ENCODE peak calls at places on chromosome 2, in seven cellular contexts. P is fibroblast of lung, G is HCT116, H is endothelial cell of umbilical vein, M is H9, Y is SK-N-SH, A is K562. Z is an unnamed sample.

GRCh38 chr2:172373761-172374160 is 53.6 kb upstream of the ITGA6 start:
- DNase-seq in P (peak; percentile 28), G (no peak), H (no peak), M (no peak), Y (no peak), A (no peak), Z (no peak)

GRCh38 chr2:63571291-63571690 is 17.0 kb downstream of the WDPCP start:
- DNase-seq in P (no peak), G (no peak), H (peak; percentile 81), M (no peak), Y (no peak), A (no peak), Z (no peak)

GRCh38 chr2:67169417-67170140 is 227.6 kb upstream of the ETAA1 start:
- DNase-seq in P (peak; percentile 48), G (no peak), H (no peak), M (no peak), Y (no peak), A (no peak), Z (no peak)

GRCh38 chr2:207762146-207762545 is 7.6 kb downstream of the FZD5 start:
- DNase-seq in P (peak; percentile 59), G (no peak), H (no peak), M (no peak), Y (no peak), A (no peak), Z (no peak)

GRCh38 chr2:236964291-236964690 is 121.4 kb upstream of the COPS8 start:
- DNase-seq in P (no peak), G (no peak), H (no peak), M (no peak), Y (no peak), A (no peak), Z (peak; percentile 12)

GRCh38 chr2:74778381-74779371 is 55.3 kb upstream of the HK2 start:
- DNase-seq in P (no peak), G (no peak), H (no peak), M (peak; percentile 90), Y (peak; percentile 84), A (no peak), Z (peak; percentile 89)

GRCh38 chr2:70639841-70640448 is 86.3 kb upstream of the TGFA start:
- DNase-seq in P (no peak), G (no peak), H (no peak), M (peak; percentile 4), Y (no peak), A (no peak), Z (no peak)

GRCh38 chr2:238238766-238239551 is 879 bp downstream of the HES6 start:
- DNase-seq in P (peak; percentile 10), G (no peak), H (no peak), M (peak; percentile 38), Y (peak; percentile 72), A (peak; percentile 56), Z (peak; percentile 71)

GRCh38 chr2:12081481-12082210 is 335.2 kb downstream of the LPIN1 start:
- DNase-seq in P (no peak), G (no peak), H (no peak), M (no peak), Y (no peak), A (no peak), Z (no peak)

GRCh38 chr2:88549616-88550292 is 77.5 kb downstream of the EIF2AK3 start:
- DNase-seq in P (no peak), G (no peak), H (no peak), M (peak; percentile 72), Y (peak; percentile 82), A (no peak), Z (peak; percentile 85)

GRCh38 chr2:118842687-118843491 is 4.6 kb downstream of the EN1 start:
- DNase-seq in P (no peak), G (no peak), H (peak; percentile 20), M (peak; percentile 67), Y (peak; percentile 56), A (no peak), Z (peak; percentile 79)

GRCh38 chr2:234564719-234565118 is 67.8 kb upstream of the ARL4C start:
- DNase-seq in P (peak; percentile 66), G (no peak), H (peak; percentile 12), M (no peak), Y (peak; percentile 55), A (no peak), Z (no peak)

GRCh38 chr2:152879275-152879674 is 160.9 kb downstream of the ARL6IP6 start:
- DNase-seq in P (no peak), G (no peak), H (no peak), M (no peak), Y (no peak), A (no peak), Z (no peak)

DNA sequence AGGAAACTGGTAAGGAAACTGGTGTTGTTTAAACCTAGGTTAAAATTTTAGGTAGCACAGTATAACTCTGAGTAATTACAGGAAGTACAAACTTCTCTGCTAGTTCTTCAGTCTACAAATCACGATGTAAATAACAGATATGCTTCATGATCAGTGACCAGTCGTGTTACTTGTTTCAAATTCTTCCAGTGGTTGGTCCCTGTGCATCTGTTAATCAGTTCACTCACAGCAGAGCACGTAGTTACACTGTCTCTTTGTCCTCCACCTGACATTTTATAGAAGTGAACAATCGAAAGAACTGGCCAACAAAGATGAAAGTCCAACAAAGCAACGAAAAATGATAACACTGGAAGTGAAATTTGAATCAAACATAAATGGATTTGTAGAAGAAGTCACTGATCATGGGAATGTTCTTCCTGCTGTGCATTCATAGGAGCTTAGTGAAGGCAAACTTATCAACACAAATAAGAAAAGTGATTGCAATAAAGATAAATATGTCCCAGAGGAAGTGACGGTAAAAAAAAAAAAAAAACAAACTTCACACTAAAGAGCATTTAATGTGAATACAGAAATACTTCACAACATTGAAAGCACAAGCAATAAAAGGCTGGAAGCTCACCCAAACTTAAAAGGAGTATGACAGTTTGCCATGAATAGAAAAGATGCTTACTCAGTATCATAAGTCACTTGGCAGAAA is 7.0 kb downstream of the EIF2AK2 start:
- DNase-seq in P (no peak), G (no peak), H (peak; percentile 75), M (no peak), Y (no peak), A (peak; percentile 16), Z (no peak)
- H3K9ac ChIP-seq in P (no peak overlapping the region), G (no peak overlapping the region), H (peak overlapping the region; percentile 39), M (no peak overlapping the region), Y (no peak overlapping the region), A (no peak overlapping the region), Z (no peak overlapping the region)

DNA sequence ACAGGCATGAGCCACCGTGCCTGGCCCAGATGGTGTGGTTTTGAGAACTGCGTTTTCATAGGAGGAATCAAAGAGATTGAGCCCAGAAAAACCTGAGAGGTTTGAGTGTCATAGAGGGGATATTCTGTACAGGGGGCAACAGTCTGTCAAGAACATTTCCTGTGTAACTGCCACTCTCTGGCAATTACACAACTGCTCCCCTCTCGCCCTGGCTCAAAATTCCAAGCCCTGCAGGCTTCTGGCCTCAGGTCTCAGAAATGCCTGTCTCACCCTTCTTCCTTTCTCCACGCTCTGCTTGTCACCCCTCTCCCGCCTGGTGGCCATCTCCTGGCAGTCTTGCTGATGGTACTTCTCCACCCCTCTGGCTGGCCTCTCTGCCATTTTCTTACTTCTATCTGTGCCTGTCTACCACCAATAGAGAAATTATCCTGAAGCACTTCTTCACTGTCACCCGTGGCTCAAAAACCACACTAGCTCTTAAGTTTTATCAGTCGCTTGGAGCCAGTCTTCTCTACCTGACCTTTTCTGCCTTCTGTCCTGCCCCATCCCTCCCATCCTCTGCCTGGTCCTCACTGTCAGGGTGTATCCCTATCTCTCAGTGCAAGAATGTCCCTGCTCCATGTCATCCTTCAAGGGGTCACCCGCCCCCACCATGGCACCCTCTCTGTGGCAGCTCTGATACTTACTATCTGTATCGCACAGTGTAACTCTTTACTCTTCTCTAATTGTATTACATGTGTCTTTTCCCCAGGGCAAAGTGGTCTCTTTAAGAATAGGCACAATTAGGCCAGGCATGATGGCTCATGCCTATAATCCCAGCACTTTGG is 4.2 kb downstream of the VAMP5 start:
- DNase-seq in P (no peak), G (no peak), H (no peak), M (no peak), Y (no peak), A (peak; percentile 59), Z (no peak)
- H3K4me1 ChIP-seq in P (peaks cover 42% of the 10 kb centered on the region), G (peaks cover 20% of the 10 kb centered on the region), H (peaks cover 68% of the 10 kb centered on the region), M (no peaks in the 10 kb centered on the region), Y (peaks cover 11% of the 10 kb centered on the region), A (peaks cover 42% of the 10 kb centered on the region), Z (peaks cover 3% of the 10 kb centered on the region)

GRCh38 chr2:239463541-239464165 is 62.8 kb upstream of the HDAC4 start:
- DNase-seq in P (no peak), G (no peak), H (no peak), M (peak; percentile 24), Y (no peak), A (no peak), Z (no peak)

GRCh38 chr2:239462671-239463506 is 62.1 kb upstream of the HDAC4 start:
- DNase-seq in P (no peak), G (no peak), H (no peak), M (peak; percentile 19), Y (no peak), A (no peak), Z (peak; percentile 26)

GRCh38 chr2:239466046-239466754 is 65.4 kb upstream of the HDAC4 start:
- DNase-seq in P (no peak), G (no peak), H (no peak), M (peak; percentile 14), Y (no peak), A (no peak), Z (peak; percentile 27)

GRCh38 chr2:239465017-239466001 is 64.5 kb upstream of the HDAC4 start:
- DNase-seq in P (peak; percentile 13), G (no peak), H (no peak), M (peak; percentile 23), Y (no peak), A (no peak), Z (peak; percentile 38)

GRCh38 chr2:239464166-239465016 is 63.6 kb upstream of the HDAC4 start:
- DNase-seq in P (no peak), G (no peak), H (no peak), M (peak; percentile 19), Y (no peak), A (no peak), Z (peak; percentile 29)
- H3K27ac ChIP-seq in P (no peak overlapping the region), G (no peak overlapping the region), H (no peak overlapping the region), M (no peak overlapping the region), Y (no peak overlapping the region), A (no peak overlapping the region), Z (no peak overlapping the region)

GRCh38 chr2:72781500-72781899 is 44.3 kb downstream of the EXOC6B start:
- DNase-seq in P (peak; percentile 8), G (no peak), H (peak; percentile 60), M (no peak), Y (no peak), A (no peak), Z (no peak)

GRCh38 chr2:72779495-72779894 is 46.3 kb downstream of the EXOC6B start:
- DNase-seq in P (no peak), G (no peak), H (no peak), M (no peak), Y (no peak), A (no peak), Z (no peak)

GRCh38 chr2:72780483-72780882 is 45.4 kb downstream of the EXOC6B start:
- DNase-seq in P (peak; percentile 52), G (no peak), H (peak; percentile 84), M (no peak), Y (no peak), A (no peak), Z (no peak)

GRCh38 chr2:72785517-72785916 is 40.3 kb downstream of the EXOC6B start:
- DNase-seq in P (no peak), G (no peak), H (no peak), M (no peak), Y (no peak), A (no peak), Z (no peak)

DNA sequence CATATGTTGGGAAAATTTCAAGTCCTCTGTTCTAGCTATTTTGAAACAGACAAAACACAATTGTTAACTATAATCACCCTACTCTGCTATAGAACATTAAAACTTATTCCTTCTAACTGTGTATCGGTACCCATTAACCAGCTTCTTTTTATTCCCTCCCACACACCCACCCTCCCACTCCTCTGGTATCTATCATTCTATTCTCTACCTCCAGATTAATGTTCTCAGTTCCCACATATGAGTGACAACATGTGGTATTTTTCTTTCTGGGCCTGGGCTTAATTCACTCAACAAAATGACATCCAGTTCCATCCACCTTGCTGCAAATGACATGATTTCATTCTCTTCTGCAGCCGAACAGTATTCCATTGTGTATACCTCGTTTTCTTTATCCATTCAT is 43.3 kb downstream of the EXOC6B start:
- DNase-seq in P (no peak), G (no peak), H (no peak), M (no peak), Y (no peak), A (no peak), Z (no peak)
- H3K9ac ChIP-seq in P (no peak overlapping the region), G (no peak overlapping the region), H (no peak overlapping the region), M (no peak overlapping the region), Y (no peak overlapping the region), A (no peak overlapping the region), Z (no peak overlapping the region)

Z was measured in endodermal cell.